ENCODE peak calls at places on chromosome 18, in six cellular contexts. T is GM23338, E is HCT116, I is A549, K is SK-N-SH, J is HepG2. V is an unnamed sample.

GRCh38 chr18:21820035-21820810 is 79.6 kb downstream of the MIB1 start:
- DNase-seq in J (peak; percentile 8), T (peak; percentile 18), I (peak; percentile 32), K (peak; percentile 33), E (peak; percentile 7), V (no peak)

GRCh38 chr18:77320960-77321559 is 71.4 kb downstream of the GALR1 start:
- DNase-seq in E (no peak), K (no peak), I (no peak), J (no peak), T (no peak), V (no peak)

GRCh38 chr18:8400825-8401224 is 208.4 kb upstream of the RAB12 start:
- DNase-seq in J (no peak), I (no peak), E (no peak), K (no peak), T (no peak), V (no peak)

GRCh38 chr18:5628512-5629255 is 84.9 kb upstream of the EPB41L3 start:
- DNase-seq in I (peak; percentile 14), T (peak; percentile 63), J (no peak), E (no peak), K (peak; percentile 53), V (no peak)

GRCh38 chr18:67359868-67360838 is 156.4 kb downstream of the DSEL start:
- DNase-seq in K (peak; percentile 20), E (no peak), T (no peak), I (peak; percentile 78), J (peak; percentile 29), V (peak; percentile 81)

GRCh38 chr18:75915941-75916640 is 488.6 kb upstream of the SMIM21 start:
- DNase-seq in T (peak; percentile 89), J (no peak), E (no peak), I (no peak), K (peak; percentile 94), V (no peak)

GRCh38 chr18:50780144-50780543 is 39.7 kb downstream of the MRO start:
- DNase-seq in K (no peak), I (no peak), E (no peak), J (no peak), T (no peak), V (no peak)

GRCh38 chr18:76660571-76661192 is 161.7 kb upstream of the ZNF236 start:
- DNase-seq in I (no peak), J (no peak), E (no peak), K (no peak), T (no peak), V (no peak)

GRCh38 chr18:28657836-28658410 is 481.0 kb upstream of the CDH2 start:
- DNase-seq in K (no peak), I (no peak), E (no peak), T (no peak), J (no peak), V (no peak)

GRCh38 chr18:3266062-3266608 is 4.2 kb downstream of the MYL12B start:
- DNase-seq in I (no peak), J (no peak), E (no peak), T (no peak), K (no peak), V (no peak)

GRCh38 chr18:74184875-74185274 is 36.6 kb downstream of the TIMM21 start:
- DNase-seq in J (no peak), I (no peak), K (no peak), E (no peak), T (peak; percentile 52), V (no peak)

GRCh38 chr18:23134780-23135678 is at the start of gene CABLES1:
- DNase-seq in K (peak; percentile 85), E (no peak), I (peak; percentile 59), J (peak; percentile 74), T (peak; percentile 69), V (no peak)

GRCh38 chr18:4106407-4107033 is 348.6 kb downstream of the DLGAP1 start:
- DNase-seq in I (peak; percentile 62), E (peak; percentile 42), K (peak; percentile 34), J (peak; percentile 49), T (peak; percentile 89), V (peak; percentile 51)

DNA sequence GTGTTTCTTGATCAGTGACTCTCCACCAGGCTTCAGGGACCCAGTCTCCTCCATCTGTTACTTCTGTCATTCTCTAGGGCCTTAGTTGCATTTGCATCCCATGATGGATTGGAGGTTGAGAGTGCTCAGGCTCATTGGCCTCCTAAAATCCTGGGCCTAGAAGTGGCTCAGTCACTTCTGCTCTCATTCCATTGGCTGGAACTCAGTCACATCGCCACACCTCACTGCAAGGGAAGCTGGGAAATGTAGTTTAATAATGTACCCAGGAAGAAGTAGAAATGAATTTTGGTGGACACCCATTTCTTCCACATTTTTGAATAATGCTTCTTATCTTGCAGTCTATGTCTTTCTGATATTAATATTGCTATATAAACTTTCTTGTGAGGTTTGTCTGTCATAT is 223.5 kb downstream of the HRH4 start:
- DNase-seq in T (peak; percentile 69), J (no peak), E (peak; percentile 23), K (no peak), I (no peak), V (no peak)
- TF ChIP-seq REST in T (no peak), J (no peak), E (no peak), K (no peak), I (no peak), V (no peak)

GRCh38 chr18:79523221-79523737 is 127.5 kb downstream of the NFATC1 start:
- DNase-seq in E (no peak), T (no peak), K (no peak), I (no peak), J (no peak), V (no peak)

GRCh38 chr18:79523738-79524180 is 128.0 kb downstream of the NFATC1 start:
- DNase-seq in E (no peak), J (no peak), I (no peak), K (no peak), T (no peak), V (no peak)

GRCh38 chr18:79525556-79526467 is 130.1 kb downstream of the NFATC1 start:
- DNase-seq in E (no peak), I (no peak), J (no peak), K (no peak), T (no peak), V (no peak)

GRCh38 chr18:79522451-79523220 is 126.9 kb downstream of the NFATC1 start:
- DNase-seq in J (no peak), K (no peak), E (no peak), I (no peak), T (no peak), V (no peak)

GRCh38 chr18:79524181-79525078 is 128.7 kb downstream of the NFATC1 start:
- DNase-seq in I (no peak), J (no peak), K (no peak), E (no peak), T (no peak), V (no peak)
- TF ChIP-seq REST in I (no peak), J (no peak), K (no peak), E (no peak), T (no peak), V (no peak)

DNA sequence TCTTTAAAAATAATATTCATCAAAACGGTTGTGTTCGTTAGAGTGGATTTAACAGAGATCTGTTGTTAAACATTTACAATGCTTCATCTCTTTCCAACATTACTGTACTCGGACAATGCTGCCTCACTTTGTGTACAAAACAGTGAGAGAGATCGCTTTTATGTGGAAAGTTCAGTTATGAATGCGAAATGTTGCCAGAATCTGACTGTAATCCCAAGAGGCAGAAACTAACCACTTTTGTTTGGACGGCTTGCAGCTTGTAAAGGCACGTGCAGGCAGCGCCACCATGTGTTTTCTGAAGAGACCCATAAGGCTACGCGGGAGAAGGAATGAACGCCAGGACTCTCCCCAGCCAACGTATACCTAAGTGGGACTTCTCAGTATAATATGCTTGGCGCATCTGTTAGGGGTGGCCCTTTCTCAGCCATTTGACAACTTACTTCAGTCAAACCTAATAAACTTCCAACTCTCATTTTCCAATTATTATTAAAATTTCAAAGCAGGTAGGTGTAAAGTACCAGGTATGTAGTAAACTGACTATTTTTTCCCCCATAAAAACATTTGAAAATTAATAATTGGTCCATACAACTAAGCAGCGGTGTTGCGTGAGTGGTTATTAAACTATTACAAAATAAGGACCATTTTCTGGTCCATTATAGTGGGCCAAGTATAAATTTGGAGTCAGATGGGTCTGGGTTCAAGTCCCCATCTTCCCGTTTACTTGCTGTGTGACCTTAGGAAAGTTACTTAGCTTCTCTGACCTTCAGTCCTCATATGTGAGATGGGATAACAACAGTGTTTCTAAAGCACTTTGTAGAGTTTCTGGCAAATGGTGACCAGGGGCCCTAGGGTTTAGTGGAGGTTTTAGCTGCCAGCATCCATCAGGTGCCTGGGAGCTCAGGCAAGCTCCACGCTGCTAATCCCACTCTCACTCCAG is 5.6 kb upstream of the NAPG start:
- DNase-seq in I (peak; percentile 78), E (peak; percentile 73), K (peak; percentile 73), J (peak; percentile 76), T (peak; percentile 89), V (peak; percentile 33)
- TF ChIP-seq REST in I (no peak), E (no peak), K (no peak), J (no peak), T (no peak), V (no peak)

DNA sequence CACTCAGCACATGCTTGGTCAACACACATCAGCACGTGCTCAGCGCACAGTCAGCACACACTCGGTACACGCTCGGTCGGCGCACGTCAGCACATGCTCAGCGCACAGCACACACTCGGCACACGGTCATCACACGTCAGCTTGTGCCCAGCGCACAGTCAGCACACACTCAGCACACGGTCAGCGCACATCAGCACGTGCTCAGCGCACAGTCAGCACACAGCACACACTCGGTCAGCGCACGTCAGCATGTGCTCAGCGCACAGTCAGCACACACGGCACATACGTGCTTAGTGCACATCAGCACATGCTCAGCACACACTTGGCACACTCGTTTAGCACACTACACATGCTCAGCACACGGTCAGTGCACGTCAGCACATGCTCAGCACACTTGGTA is 49.7 kb upstream of the NFATC1 start:
- DNase-seq in I (no peak), J (no peak), E (no peak), T (no peak), K (no peak), V (no peak)
- TF ChIP-seq REST in I (no peak), J (no peak), E (no peak), T (no peak), K (no peak), V (no peak)

DNA sequence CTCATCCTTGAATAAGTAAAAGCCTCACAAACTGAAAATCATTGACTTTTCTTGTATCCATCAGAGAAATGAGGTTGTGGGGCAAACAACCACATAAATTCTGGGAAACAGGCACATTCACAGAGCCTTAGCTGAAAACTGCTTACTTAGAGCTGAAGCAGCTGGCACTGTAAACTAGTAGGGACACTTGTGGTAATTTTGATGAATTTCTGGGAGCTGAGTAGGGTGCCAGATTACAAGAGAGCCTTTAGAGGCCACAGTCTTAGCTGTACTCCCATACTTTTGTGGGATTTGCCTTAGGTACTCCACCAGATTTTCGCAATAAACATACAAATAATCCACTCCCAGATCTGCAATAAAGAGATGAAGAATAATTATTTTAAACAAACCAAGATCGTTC is 315.2 kb downstream of the TMX3 start:
- DNase-seq in E (no peak), K (no peak), I (no peak), J (no peak), T (no peak), V (no peak)
- TF ChIP-seq REST in E (no peak), K (no peak), I (no peak), J (no peak), T (no peak), V (no peak)

GRCh38 chr18:32358529-32358928 is 112.2 kb downstream of the GAREM1 start:
- DNase-seq in E (no peak), J (no peak), I (no peak), T (no peak), K (no peak), V (no peak)
- TF ChIP-seq REST in E (no peak), J (no peak), I (no peak), T (no peak), K (no peak), V (no peak)

GRCh38 chr18:44686156-44686555 is 5.5 kb downstream of the SETBP1 start:
- DNase-seq in J (no peak), E (no peak), I (no peak), T (no peak), K (no peak), V (no peak)
- TF ChIP-seq REST in J (no peak), E (no peak), I (no peak), T (no peak), K (no peak), V (no peak)

V was measured in Panc1.